ENCODE peak calls at places on chromosome 21, in six cellular contexts. Q, M, R, P, J and H are unnamed samples.

GRCh38 chr21:43348801-43349261 is 78.1 kb downstream of the SIK1 start:
- DNase-seq in Q (no peak), P (no peak), R (no peak), M (no peak), J (peak), H (no peak)

GRCh38 chr21:44999972-45000636 is 60.3 kb downstream of the SLX9 start:
- DNase-seq in R (no peak), M (no peak), P (no peak), Q (peak), J (no peak), H (no peak)

GRCh38 chr21:34707876-34708325 is 39.1 kb downstream of the CLIC6 start:
- DNase-seq in J (no peak), P (no peak), Q (no peak), R (no peak), M (no peak), H (no peak)

GRCh38 chr21:15227919-15228318 is 163.1 kb upstream of the NRIP1 start:
- DNase-seq in J (no peak), P (no peak), Q (no peak), R (no peak), M (no peak), H (no peak)

GRCh38 chr21:45074818-45075605 is 632 bp downstream of the ADARB1 start:
- DNase-seq in R (no peak), Q (peak), J (peak), P (peak), M (no peak), H (no peak)

GRCh38 chr21:15026370-15026769 is 38.4 kb downstream of the NRIP1 start:
- DNase-seq in P (no peak), J (no peak), R (no peak), Q (no peak), M (no peak), H (no peak)

GRCh38 chr21:45992311-45993209 is 11.0 kb downstream of the COL6A1 start:
- DNase-seq in J (no peak), P (no peak), R (no peak), M (peak), Q (peak), H (no peak)

GRCh38 chr21:14889080-14889805 is 175.6 kb downstream of the NRIP1 start:
- DNase-seq in Q (no peak), P (peak), R (no peak), J (peak), M (peak), H (no peak)

GRCh38 chr21:36350282-36350910 is 30.4 kb downstream of the MORC3 start:
- DNase-seq in M (peak), P (peak), J (peak), Q (no peak), R (no peak), H (peak)